ENCODE peak calls at places on chromosomes 5 and 9, in nine cellular contexts. One of them, this sample, is unnamed.

GRCh38 chr5:108366500-108366899 is 15.4 kb downstream of the FBXL17 start:
- DNase-seq in activated CD8-positive, alpha-beta memory T cell treated with anti-CD3 and anti-CD28 coated beads for 48 hours: no peak
- DNase-seq in GM23248: no peak
- DNase-seq in HEK293T: no peak
- DNase-seq in stimulated activated CD4-positive, alpha-beta T cell treated with anti-CD3 and anti-CD28 coated beads, Interleukin-2, amount 100 ng/mL, for 48 hours: no peak
- DNase-seq in ELR: no peak
- DNase-seq in T1000: no peak
- DNase-seq in iPS-NIHi11: no peak
- DNase-seq in activated naive CD4-positive, alpha-beta T cell treated with Interleukin-2 at 50 U/mL for 16 hours: no peak
- DNase-seq in this sample: no peak

GRCh38 chr5:113215401-113216060 is 219.3 kb downstream of the TSSK1B start:
- DNase-seq in GM23248: peak
- DNase-seq in HEK293T: no peak
- DNase-seq in T1000: no peak
- DNase-seq in ELR: peak
- DNase-seq in activated CD8-positive, alpha-beta memory T cell treated with anti-CD3 and anti-CD28 coated beads for 48 hours: no peak
- DNase-seq in iPS-NIHi11: no peak
- DNase-seq in activated naive CD4-positive, alpha-beta T cell treated with Interleukin-2 at 50 U/mL for 16 hours: no peak
- DNase-seq in stimulated activated CD4-positive, alpha-beta T cell treated with anti-CD3 and anti-CD28 coated beads, Interleukin-2, amount 100 ng/mL, for 48 hours: no peak
- DNase-seq in this sample: no peak

GRCh38 chr5:37086466-37087178 is 162.6 kb downstream of the CPLANE1 start:
- DNase-seq in T1000: peak
- DNase-seq in activated CD8-positive, alpha-beta memory T cell treated with anti-CD3 and anti-CD28 coated beads for 48 hours: no peak
- DNase-seq in ELR: peak
- DNase-seq in activated naive CD4-positive, alpha-beta T cell treated with Interleukin-2 at 50 U/mL for 16 hours: no peak
- DNase-seq in stimulated activated CD4-positive, alpha-beta T cell treated with anti-CD3 and anti-CD28 coated beads, Interleukin-2, amount 100 ng/mL, for 48 hours: no peak
- DNase-seq in HEK293T: no peak
- DNase-seq in GM23248: peak
- DNase-seq in iPS-NIHi11: peak
- DNase-seq in this sample: no peak

GRCh38 chr5:10355071-10355889 is 1.8 kb downstream of the MARCHF6 start:
- DNase-seq in HEK293T: no peak
- DNase-seq in activated CD8-positive, alpha-beta memory T cell treated with anti-CD3 and anti-CD28 coated beads for 48 hours: no peak
- DNase-seq in iPS-NIHi11: no peak
- DNase-seq in GM23248: peak
- DNase-seq in ELR: peak
- DNase-seq in stimulated activated CD4-positive, alpha-beta T cell treated with anti-CD3 and anti-CD28 coated beads, Interleukin-2, amount 100 ng/mL, for 48 hours: no peak
- DNase-seq in activated naive CD4-positive, alpha-beta T cell treated with Interleukin-2 at 50 U/mL for 16 hours: peak
- DNase-seq in T1000: no peak
- DNase-seq in this sample: no peak

GRCh38 chr5:131356619-131357018 is 92.8 kb downstream of the CDC42SE2 start:
- DNase-seq in iPS-NIHi11: no peak
- DNase-seq in activated CD8-positive, alpha-beta memory T cell treated with anti-CD3 and anti-CD28 coated beads for 48 hours: no peak
- DNase-seq in GM23248: no peak
- DNase-seq in T1000: no peak
- DNase-seq in ELR: no peak
- DNase-seq in HEK293T: no peak
- DNase-seq in stimulated activated CD4-positive, alpha-beta T cell treated with anti-CD3 and anti-CD28 coated beads, Interleukin-2, amount 100 ng/mL, for 48 hours: no peak
- DNase-seq in activated naive CD4-positive, alpha-beta T cell treated with Interleukin-2 at 50 U/mL for 16 hours: no peak
- DNase-seq in this sample: no peak

GRCh38 chr9:97990259-97990658 is 7.1 kb downstream of the ANP32B start:
- DNase-seq in ELR: peak
- DNase-seq in iPS-NIHi11: peak
- DNase-seq in T1000: no peak
- DNase-seq in HEK293T: no peak
- DNase-seq in GM23248: peak
- DNase-seq in activated CD8-positive, alpha-beta memory T cell treated with anti-CD3 and anti-CD28 coated beads for 48 hours: no peak
- DNase-seq in stimulated activated CD4-positive, alpha-beta T cell treated with anti-CD3 and anti-CD28 coated beads, Interleukin-2, amount 100 ng/mL, for 48 hours: no peak
- DNase-seq in activated naive CD4-positive, alpha-beta T cell treated with Interleukin-2 at 50 U/mL for 16 hours: no peak
- DNase-seq in this sample: no peak

GRCh38 chr9:89663264-89663970 is 58.6 kb downstream of the GADD45G start:
- DNase-seq in HEK293T: no peak
- DNase-seq in activated naive CD4-positive, alpha-beta T cell treated with Interleukin-2 at 50 U/mL for 16 hours: no peak
- DNase-seq in activated CD8-positive, alpha-beta memory T cell treated with anti-CD3 and anti-CD28 coated beads for 48 hours: no peak
- DNase-seq in stimulated activated CD4-positive, alpha-beta T cell treated with anti-CD3 and anti-CD28 coated beads, Interleukin-2, amount 100 ng/mL, for 48 hours: no peak
- DNase-seq in GM23248: no peak
- DNase-seq in iPS-NIHi11: no peak
- DNase-seq in ELR: no peak
- DNase-seq in T1000: no peak
- DNase-seq in this sample: no peak

GRCh38 chr5:96687812-96688453 is 25.8 kb downstream of the CAST start:
- DNase-seq in T1000: no peak
- DNase-seq in activated naive CD4-positive, alpha-beta T cell treated with Interleukin-2 at 50 U/mL for 16 hours: no peak
- DNase-seq in GM23248: peak
- DNase-seq in HEK293T: peak
- DNase-seq in activated CD8-positive, alpha-beta memory T cell treated with anti-CD3 and anti-CD28 coated beads for 48 hours: no peak
- DNase-seq in stimulated activated CD4-positive, alpha-beta T cell treated with anti-CD3 and anti-CD28 coated beads, Interleukin-2, amount 100 ng/mL, for 48 hours: no peak
- DNase-seq in iPS-NIHi11: peak
- DNase-seq in ELR: peak
- DNase-seq in this sample: no peak

GRCh38 chr9:127980056-127980705 is 608 bp downstream of the EEIG1 start:
- DNase-seq in GM23248: peak
- DNase-seq in stimulated activated CD4-positive, alpha-beta T cell treated with anti-CD3 and anti-CD28 coated beads, Interleukin-2, amount 100 ng/mL, for 48 hours: no peak
- DNase-seq in HEK293T: no peak
- DNase-seq in T1000: no peak
- DNase-seq in iPS-NIHi11: peak
- DNase-seq in ELR: peak
- DNase-seq in activated CD8-positive, alpha-beta memory T cell treated with anti-CD3 and anti-CD28 coated beads for 48 hours: no peak
- DNase-seq in activated naive CD4-positive, alpha-beta T cell treated with Interleukin-2 at 50 U/mL for 16 hours: peak
- DNase-seq in this sample: peak

GRCh38 chr9:19283108-19283710 is 52.7 kb downstream of the DENND4C start:
- DNase-seq in iPS-NIHi11: no peak
- DNase-seq in T1000: no peak
- DNase-seq in activated CD8-positive, alpha-beta memory T cell treated with anti-CD3 and anti-CD28 coated beads for 48 hours: no peak
- DNase-seq in activated naive CD4-positive, alpha-beta T cell treated with Interleukin-2 at 50 U/mL for 16 hours: no peak
- DNase-seq in HEK293T: no peak
- DNase-seq in stimulated activated CD4-positive, alpha-beta T cell treated with anti-CD3 and anti-CD28 coated beads, Interleukin-2, amount 100 ng/mL, for 48 hours: no peak
- DNase-seq in GM23248: no peak
- DNase-seq in ELR: no peak
- DNase-seq in this sample: no peak

GRCh38 chr5:56620903-56621680 is 194.3 kb upstream of the MAP3K1 start:
- DNase-seq in stimulated activated CD4-positive, alpha-beta T cell treated with anti-CD3 and anti-CD28 coated beads, Interleukin-2, amount 100 ng/mL, for 48 hours: no peak
- DNase-seq in iPS-NIHi11: no peak
- DNase-seq in HEK293T: no peak
- DNase-seq in activated naive CD4-positive, alpha-beta T cell treated with Interleukin-2 at 50 U/mL for 16 hours: no peak
- DNase-seq in T1000: no peak
- DNase-seq in activated CD8-positive, alpha-beta memory T cell treated with anti-CD3 and anti-CD28 coated beads for 48 hours: no peak
- DNase-seq in GM23248: peak
- DNase-seq in ELR: peak
- DNase-seq in this sample: no peak

GRCh38 chr9:112433715-112434392 is 52.8 kb upstream of the KIAA1958 start:
- DNase-seq in activated CD8-positive, alpha-beta memory T cell treated with anti-CD3 and anti-CD28 coated beads for 48 hours: no peak
- DNase-seq in GM23248: no peak
- DNase-seq in activated naive CD4-positive, alpha-beta T cell treated with Interleukin-2 at 50 U/mL for 16 hours: no peak
- DNase-seq in ELR: no peak
- DNase-seq in stimulated activated CD4-positive, alpha-beta T cell treated with anti-CD3 and anti-CD28 coated beads, Interleukin-2, amount 100 ng/mL, for 48 hours: no peak
- DNase-seq in HEK293T: no peak
- DNase-seq in iPS-NIHi11: no peak
- DNase-seq in T1000: no peak
- DNase-seq in this sample: no peak

GRCh38 chr5:1280177-1281037 is 14.5 kb downstream of the TERT start:
- DNase-seq in activated CD8-positive, alpha-beta memory T cell treated with anti-CD3 and anti-CD28 coated beads for 48 hours: no peak
- DNase-seq in GM23248: no peak
- DNase-seq in iPS-NIHi11: no peak
- DNase-seq in ELR: peak
- DNase-seq in T1000: no peak
- DNase-seq in stimulated activated CD4-positive, alpha-beta T cell treated with anti-CD3 and anti-CD28 coated beads, Interleukin-2, amount 100 ng/mL, for 48 hours: no peak
- DNase-seq in activated naive CD4-positive, alpha-beta T cell treated with Interleukin-2 at 50 U/mL for 16 hours: no peak
- DNase-seq in HEK293T: no peak
- DNase-seq in this sample: no peak

GRCh38 chr9:93081931-93082330 is 14.1 kb upstream of the CARD19 start:
- DNase-seq in activated naive CD4-positive, alpha-beta T cell treated with Interleukin-2 at 50 U/mL for 16 hours: no peak
- DNase-seq in iPS-NIHi11: no peak
- DNase-seq in T1000: no peak
- DNase-seq in stimulated activated CD4-positive, alpha-beta T cell treated with anti-CD3 and anti-CD28 coated beads, Interleukin-2, amount 100 ng/mL, for 48 hours: no peak
- DNase-seq in ELR: peak
- DNase-seq in GM23248: peak
- DNase-seq in HEK293T: no peak
- DNase-seq in activated CD8-positive, alpha-beta memory T cell treated with anti-CD3 and anti-CD28 coated beads for 48 hours: no peak
- DNase-seq in this sample: no peak

GRCh38 chr5:172858990-172859811 is 25.1 kb downstream of the ERGIC1 start:
- DNase-seq in T1000: no peak
- DNase-seq in HEK293T: no peak
- DNase-seq in ELR: peak
- DNase-seq in stimulated activated CD4-positive, alpha-beta T cell treated with anti-CD3 and anti-CD28 coated beads, Interleukin-2, amount 100 ng/mL, for 48 hours: no peak
- DNase-seq in GM23248: peak
- DNase-seq in activated CD8-positive, alpha-beta memory T cell treated with anti-CD3 and anti-CD28 coated beads for 48 hours: no peak
- DNase-seq in iPS-NIHi11: no peak
- DNase-seq in activated naive CD4-positive, alpha-beta T cell treated with Interleukin-2 at 50 U/mL for 16 hours: no peak
- DNase-seq in this sample: no peak

GRCh38 chr5:82416506-82416905 is 138.4 kb upstream of the RPS23 start:
- DNase-seq in HEK293T: no peak
- DNase-seq in iPS-NIHi11: no peak
- DNase-seq in GM23248: no peak
- DNase-seq in activated naive CD4-positive, alpha-beta T cell treated with Interleukin-2 at 50 U/mL for 16 hours: no peak
- DNase-seq in T1000: no peak
- DNase-seq in stimulated activated CD4-positive, alpha-beta T cell treated with anti-CD3 and anti-CD28 coated beads, Interleukin-2, amount 100 ng/mL, for 48 hours: no peak
- DNase-seq in ELR: no peak
- DNase-seq in activated CD8-positive, alpha-beta memory T cell treated with anti-CD3 and anti-CD28 coated beads for 48 hours: no peak
- DNase-seq in this sample: no peak

GRCh38 chr9:117729375-117729774 is 25.2 kb downstream of the TLR4 start:
- DNase-seq in stimulated activated CD4-positive, alpha-beta T cell treated with anti-CD3 and anti-CD28 coated beads, Interleukin-2, amount 100 ng/mL, for 48 hours: no peak
- DNase-seq in HEK293T: no peak
- DNase-seq in T1000: no peak
- DNase-seq in activated naive CD4-positive, alpha-beta T cell treated with Interleukin-2 at 50 U/mL for 16 hours: no peak
- DNase-seq in GM23248: no peak
- DNase-seq in iPS-NIHi11: no peak
- DNase-seq in ELR: no peak
- DNase-seq in activated CD8-positive, alpha-beta memory T cell treated with anti-CD3 and anti-CD28 coated beads for 48 hours: no peak
- DNase-seq in this sample: no peak

GRCh38 chr5:92401492-92401891 is 1018.4 kb upstream of the ARRDC3 start:
- DNase-seq in ELR: no peak
- DNase-seq in stimulated activated CD4-positive, alpha-beta T cell treated with anti-CD3 and anti-CD28 coated beads, Interleukin-2, amount 100 ng/mL, for 48 hours: no peak
- DNase-seq in T1000: no peak
- DNase-seq in activated naive CD4-positive, alpha-beta T cell treated with Interleukin-2 at 50 U/mL for 16 hours: no peak
- DNase-seq in GM23248: peak
- DNase-seq in HEK293T: peak
- DNase-seq in activated CD8-positive, alpha-beta memory T cell treated with anti-CD3 and anti-CD28 coated beads for 48 hours: no peak
- DNase-seq in iPS-NIHi11: peak
- DNase-seq in this sample: no peak

GRCh38 chr9:131803758-131804411 is 64.0 kb upstream of the RAPGEF1 start:
- DNase-seq in T1000: no peak
- DNase-seq in stimulated activated CD4-positive, alpha-beta T cell treated with anti-CD3 and anti-CD28 coated beads, Interleukin-2, amount 100 ng/mL, for 48 hours: no peak
- DNase-seq in HEK293T: no peak
- DNase-seq in GM23248: no peak
- DNase-seq in activated CD8-positive, alpha-beta memory T cell treated with anti-CD3 and anti-CD28 coated beads for 48 hours: no peak
- DNase-seq in iPS-NIHi11: no peak
- DNase-seq in activated naive CD4-positive, alpha-beta T cell treated with Interleukin-2 at 50 U/mL for 16 hours: no peak
- DNase-seq in ELR: no peak
- DNase-seq in this sample: no peak

GRCh38 chr9:123548749-123549545 is 192.9 kb downstream of the CRB2 start:
- DNase-seq in ELR: no peak
- DNase-seq in activated naive CD4-positive, alpha-beta T cell treated with Interleukin-2 at 50 U/mL for 16 hours: peak
- DNase-seq in iPS-NIHi11: no peak
- DNase-seq in GM23248: no peak
- DNase-seq in T1000: no peak
- DNase-seq in activated CD8-positive, alpha-beta memory T cell treated with anti-CD3 and anti-CD28 coated beads for 48 hours: peak
- DNase-seq in HEK293T: no peak
- DNase-seq in stimulated activated CD4-positive, alpha-beta T cell treated with anti-CD3 and anti-CD28 coated beads, Interleukin-2, amount 100 ng/mL, for 48 hours: peak
- DNase-seq in this sample: no peak

GRCh38 chr5:5290674-5291334 is 131.7 kb upstream of the ICE1 start:
- DNase-seq in activated naive CD4-positive, alpha-beta T cell treated with Interleukin-2 at 50 U/mL for 16 hours: no peak
- DNase-seq in T1000: no peak
- DNase-seq in activated CD8-positive, alpha-beta memory T cell treated with anti-CD3 and anti-CD28 coated beads for 48 hours: no peak
- DNase-seq in iPS-NIHi11: no peak
- DNase-seq in stimulated activated CD4-positive, alpha-beta T cell treated with anti-CD3 and anti-CD28 coated beads, Interleukin-2, amount 100 ng/mL, for 48 hours: no peak
- DNase-seq in ELR: no peak
- DNase-seq in HEK293T: no peak
- DNase-seq in GM23248: no peak
- DNase-seq in this sample: no peak

GRCh38 chr9:4830699-4831098 is 38.0 kb downstream of the RCL1 start:
- DNase-seq in activated naive CD4-positive, alpha-beta T cell treated with Interleukin-2 at 50 U/mL for 16 hours: no peak
- DNase-seq in ELR: no peak
- DNase-seq in activated CD8-positive, alpha-beta memory T cell treated with anti-CD3 and anti-CD28 coated beads for 48 hours: no peak
- DNase-seq in stimulated activated CD4-positive, alpha-beta T cell treated with anti-CD3 and anti-CD28 coated beads, Interleukin-2, amount 100 ng/mL, for 48 hours: no peak
- DNase-seq in GM23248: no peak
- DNase-seq in T1000: no peak
- DNase-seq in HEK293T: no peak
- DNase-seq in iPS-NIHi11: no peak
- DNase-seq in this sample: no peak

GRCh38 chr5:2576823-2577222 is 174.7 kb downstream of the IRX2 start:
- DNase-seq in activated naive CD4-positive, alpha-beta T cell treated with Interleukin-2 at 50 U/mL for 16 hours: no peak
- DNase-seq in HEK293T: no peak
- DNase-seq in ELR: no peak
- DNase-seq in GM23248: no peak
- DNase-seq in stimulated activated CD4-positive, alpha-beta T cell treated with anti-CD3 and anti-CD28 coated beads, Interleukin-2, amount 100 ng/mL, for 48 hours: no peak
- DNase-seq in iPS-NIHi11: no peak
- DNase-seq in activated CD8-positive, alpha-beta memory T cell treated with anti-CD3 and anti-CD28 coated beads for 48 hours: no peak
- DNase-seq in T1000: no peak
- DNase-seq in this sample: no peak

GRCh38 chr5:137693307-137693950 is 42.5 kb downstream of the KLHL3 start:
- DNase-seq in iPS-NIHi11: no peak
- DNase-seq in ELR: no peak
- DNase-seq in activated CD8-positive, alpha-beta memory T cell treated with anti-CD3 and anti-CD28 coated beads for 48 hours: no peak
- DNase-seq in stimulated activated CD4-positive, alpha-beta T cell treated with anti-CD3 and anti-CD28 coated beads, Interleukin-2, amount 100 ng/mL, for 48 hours: no peak
- DNase-seq in GM23248: no peak
- DNase-seq in activated naive CD4-positive, alpha-beta T cell treated with Interleukin-2 at 50 U/mL for 16 hours: no peak
- DNase-seq in HEK293T: no peak
- DNase-seq in T1000: no peak
- DNase-seq in this sample: no peak

GRCh38 chr5:159995841-159996240 is 13.1 kb upstream of the TTC1 start:
- DNase-seq in stimulated activated CD4-positive, alpha-beta T cell treated with anti-CD3 and anti-CD28 coated beads, Interleukin-2, amount 100 ng/mL, for 48 hours: no peak
- DNase-seq in iPS-NIHi11: no peak
- DNase-seq in ELR: no peak
- DNase-seq in GM23248: no peak
- DNase-seq in activated naive CD4-positive, alpha-beta T cell treated with Interleukin-2 at 50 U/mL for 16 hours: no peak
- DNase-seq in activated CD8-positive, alpha-beta memory T cell treated with anti-CD3 and anti-CD28 coated beads for 48 hours: no peak
- DNase-seq in T1000: no peak
- DNase-seq in HEK293T: no peak
- DNase-seq in this sample: no peak

GRCh38 chr5:147675168-147675567 is 107.4 kb downstream of the JAKMIP2 start:
- DNase-seq in activated CD8-positive, alpha-beta memory T cell treated with anti-CD3 and anti-CD28 coated beads for 48 hours: no peak
- DNase-seq in T1000: no peak
- DNase-seq in iPS-NIHi11: no peak
- DNase-seq in GM23248: no peak
- DNase-seq in activated naive CD4-positive, alpha-beta T cell treated with Interleukin-2 at 50 U/mL for 16 hours: no peak
- DNase-seq in stimulated activated CD4-positive, alpha-beta T cell treated with anti-CD3 and anti-CD28 coated beads, Interleukin-2, amount 100 ng/mL, for 48 hours: no peak
- DNase-seq in ELR: no peak
- DNase-seq in HEK293T: no peak
- DNase-seq in this sample: no peak

GRCh38 chr9:135600296-135600805 is 38.8 kb downstream of the PAEP start:
- DNase-seq in ELR: no peak
- DNase-seq in GM23248: no peak
- DNase-seq in HEK293T: no peak
- DNase-seq in activated CD8-positive, alpha-beta memory T cell treated with anti-CD3 and anti-CD28 coated beads for 48 hours: no peak
- DNase-seq in activated naive CD4-positive, alpha-beta T cell treated with Interleukin-2 at 50 U/mL for 16 hours: no peak
- DNase-seq in iPS-NIHi11: no peak
- DNase-seq in T1000: no peak
- DNase-seq in stimulated activated CD4-positive, alpha-beta T cell treated with anti-CD3 and anti-CD28 coated beads, Interleukin-2, amount 100 ng/mL, for 48 hours: no peak
- DNase-seq in this sample: no peak

GRCh38 chr9:108813951-108814601 is 41.7 kb downstream of the ACTL7B start:
- DNase-seq in activated CD8-positive, alpha-beta memory T cell treated with anti-CD3 and anti-CD28 coated beads for 48 hours: no peak
- DNase-seq in ELR: peak
- DNase-seq in T1000: peak
- DNase-seq in iPS-NIHi11: peak
- DNase-seq in HEK293T: no peak
- DNase-seq in activated naive CD4-positive, alpha-beta T cell treated with Interleukin-2 at 50 U/mL for 16 hours: no peak
- DNase-seq in stimulated activated CD4-positive, alpha-beta T cell treated with anti-CD3 and anti-CD28 coated beads, Interleukin-2, amount 100 ng/mL, for 48 hours: no peak
- DNase-seq in GM23248: peak
- DNase-seq in this sample: peak

GRCh38 chr5:171355302-171355724 is 32.3 kb upstream of the NPM1 start:
- DNase-seq in activated CD8-positive, alpha-beta memory T cell treated with anti-CD3 and anti-CD28 coated beads for 48 hours: no peak
- DNase-seq in HEK293T: no peak
- DNase-seq in activated naive CD4-positive, alpha-beta T cell treated with Interleukin-2 at 50 U/mL for 16 hours: peak
- DNase-seq in T1000: no peak
- DNase-seq in ELR: no peak
- DNase-seq in stimulated activated CD4-positive, alpha-beta T cell treated with anti-CD3 and anti-CD28 coated beads, Interleukin-2, amount 100 ng/mL, for 48 hours: peak
- DNase-seq in iPS-NIHi11: no peak
- DNase-seq in GM23248: no peak
- DNase-seq in this sample: no peak

GRCh38 chr9:136140966-136141365 is 22.3 kb upstream of the TMEM250 start:
- DNase-seq in T1000: no peak
- DNase-seq in activated naive CD4-positive, alpha-beta T cell treated with Interleukin-2 at 50 U/mL for 16 hours: no peak
- DNase-seq in HEK293T: no peak
- DNase-seq in GM23248: no peak
- DNase-seq in stimulated activated CD4-positive, alpha-beta T cell treated with anti-CD3 and anti-CD28 coated beads, Interleukin-2, amount 100 ng/mL, for 48 hours: no peak
- DNase-seq in ELR: no peak
- DNase-seq in activated CD8-positive, alpha-beta memory T cell treated with anti-CD3 and anti-CD28 coated beads for 48 hours: no peak
- DNase-seq in iPS-NIHi11: no peak
- DNase-seq in this sample: no peak

GRCh38 chr9:3842839-3843238 is 317.0 kb upstream of the RFX3 start:
- DNase-seq in activated naive CD4-positive, alpha-beta T cell treated with Interleukin-2 at 50 U/mL for 16 hours: no peak
- DNase-seq in activated CD8-positive, alpha-beta memory T cell treated with anti-CD3 and anti-CD28 coated beads for 48 hours: no peak
- DNase-seq in T1000: no peak
- DNase-seq in stimulated activated CD4-positive, alpha-beta T cell treated with anti-CD3 and anti-CD28 coated beads, Interleukin-2, amount 100 ng/mL, for 48 hours: no peak
- DNase-seq in iPS-NIHi11: no peak
- DNase-seq in GM23248: peak
- DNase-seq in HEK293T: no peak
- DNase-seq in ELR: no peak
- DNase-seq in this sample: no peak